ENCODE peak calls at places on chromosomes 6 and 20, in four cellular contexts. R is right lobe of liver, I is stomach, N is A549. A is an unnamed sample.

GRCh38 chr6:25652007-25652515 is at the start of gene SCGN:
- DNase-seq in R (peak), I (peak), N (peak), A (no peak)

GRCh38 chr6:80508885-80509630 is 402.6 kb downstream of the BCKDHB start:
- DNase-seq in R (no peak), I (no peak), N (no peak), A (no peak)

GRCh38 chr6:49121970-49122369 is 341.1 kb downstream of the MMUT start:
- DNase-seq in R (no peak), I (no peak), N (no peak), A (no peak)

GRCh38 chr6:16401868-16402267 is 163.5 kb downstream of the GMPR start:
- DNase-seq in R (no peak), I (no peak), N (no peak), A (no peak)

GRCh38 chr6:24440897-24441598 is 38.3 kb downstream of the MRS2 start:
- DNase-seq in R (no peak), I (no peak), N (no peak), A (no peak)

GRCh38 chr6:35808688-35809087 is 3.5 kb downstream of the LHFPL5 start:
- DNase-seq in R (no peak), I (no peak), N (no peak), A (no peak)

GRCh38 chr20:53570446-53571276 is 23.0 kb downstream of the ZNF217 start:
- DNase-seq in R (no peak), I (peak), N (no peak), A (no peak)

GRCh38 chr6:25413506-25413905 is 134.3 kb downstream of the CARMIL1 start:
- DNase-seq in R (no peak), I (no peak), N (no peak), A (no peak)

GRCh38 chr6:43669922-43670622 is 17.5 kb downstream of the MRPS18A start:
- DNase-seq in R (no peak), I (no peak), N (no peak), A (no peak)

GRCh38 chr6:73180076-73180717 is 45.1 kb downstream of the KHDC1L start:
- DNase-seq in R (no peak), I (no peak), N (no peak), A (no peak)

GRCh38 chr6:160170018-160170680 is 48.5 kb downstream of the SLC22A1 start:
- DNase-seq in R (no peak), I (no peak), N (no peak), A (no peak)

GRCh38 chr6:128518531-128519131 is 1.8 kb downstream of the PTPRK start:
- DNase-seq in R (no peak), I (no peak), N (no peak), A (no peak)

GRCh38 chr6:128515550-128516513 is 4.6 kb downstream of the PTPRK start:
- DNase-seq in R (no peak), I (no peak), N (no peak), A (no peak)

GRCh38 chr6:128516514-128516898 is 3.9 kb downstream of the PTPRK start:
- DNase-seq in R (no peak), I (no peak), N (peak), A (no peak)

GRCh38 chr6:128519132-128519930 is 1.1 kb downstream of the PTPRK start:
- DNase-seq in R (peak), I (peak), N (peak), A (no peak)

DNA sequence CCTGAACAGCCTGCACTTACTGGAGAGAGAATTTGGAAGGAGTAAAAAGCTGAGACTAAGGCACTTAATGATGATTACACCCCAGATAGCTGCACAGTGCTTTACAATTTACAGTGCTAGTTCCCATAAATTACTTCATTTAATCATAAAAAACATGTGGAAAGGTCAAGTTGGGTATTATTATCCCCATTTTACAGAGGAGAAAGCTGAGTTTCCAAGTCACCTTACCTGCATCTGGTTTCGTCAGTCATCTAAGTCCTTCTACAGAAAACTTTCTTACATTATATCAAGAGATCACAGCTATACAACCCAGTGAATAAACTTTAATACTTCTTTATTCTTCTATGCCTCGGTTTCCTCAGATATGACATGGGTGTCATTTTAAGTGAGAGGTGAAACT is 3.3 kb downstream of the PTPRK start:
- DNase-seq in R (no peak), I (no peak), N (no peak), A (no peak)
- H3K27ac ChIP-seq in R (peak), I (peak), N (no peak), A (no peak)

GRCh38 chr6:170529839-170530520 is 23.1 kb downstream of the PSMB1 start:
- DNase-seq in R (peak), I (peak), N (peak), A (no peak)
- H3K27ac ChIP-seq in R (no peak), I (no peak), N (no peak), A (no peak)

GRCh38 chr6:2953098-2953497 is 18.3 kb downstream of the SERPINB6 start:
- DNase-seq in R (no peak), I (peak), N (no peak), A (no peak)

GRCh38 chr6:2950713-2951112 is 20.7 kb downstream of the SERPINB6 start:
- DNase-seq in R (no peak), I (peak), N (no peak), A (no peak)

GRCh38 chr6:2949536-2950083 is 21.8 kb downstream of the SERPINB6 start:
- DNase-seq in R (no peak), I (peak), N (no peak), A (no peak)

GRCh38 chr6:2952557-2953095 is 18.7 kb downstream of the SERPINB6 start:
- DNase-seq in R (peak), I (peak), N (peak), A (peak)

GRCh38 chr6:2951723-2952122 is 19.6 kb downstream of the SERPINB6 start:
- DNase-seq in R (no peak), I (peak), N (no peak), A (no peak)
- H3K27ac ChIP-seq in R (peak), I (peak), N (no peak), A (no peak)

GRCh38 chr20:3733119-3733995 is 872 bp downstream of the HSPA12B start:
- DNase-seq in R (no peak), I (no peak), N (no peak), A (no peak)
- H3K27ac ChIP-seq in R (no peak), I (peak), N (no peak), A (no peak)

GRCh38 chr6:124741341-124741740 is 220.9 kb upstream of the RNF217 start:
- DNase-seq in R (no peak), I (no peak), N (no peak), A (no peak)
- H3K27ac ChIP-seq in R (no peak), I (no peak), N (no peak), A (no peak)

GRCh38 chr6:139754898-139755754 is 380.7 kb upstream of the CITED2 start:
- DNase-seq in R (no peak), I (no peak), N (no peak), A (no peak)
- H3K27ac ChIP-seq in R (no peak), I (no peak), N (peak), A (no peak)

GRCh38 chr20:48260370-48260769 is 475.1 kb upstream of the SULF2 start:
- DNase-seq in R (no peak), I (no peak), N (no peak), A (no peak)

GRCh38 chr20:48259456-48259855 is 474.2 kb upstream of the SULF2 start:
- DNase-seq in R (no peak), I (no peak), N (no peak), A (no peak)

GRCh38 chr20:48262955-48263354 is 477.7 kb upstream of the SULF2 start:
- DNase-seq in R (no peak), I (no peak), N (no peak), A (no peak)

GRCh38 chr20:48262396-48262795 is 477.1 kb upstream of the SULF2 start:
- DNase-seq in R (no peak), I (no peak), N (no peak), A (no peak)

GRCh38 chr20:48257833-48258232 is 472.6 kb upstream of the SULF2 start:
- DNase-seq in R (no peak), I (no peak), N (no peak), A (no peak)
- H3K27ac ChIP-seq in R (no peak), I (no peak), N (no peak), A (no peak)